ENCODE peak calls at places on chromosomes 4 and X, in six cellular contexts. L, Y, F, E, M and B are unnamed samples.

GRCh38 chr4:55078987-55079386 is 46.4 kb downstream of the KDR start:
- DNase-seq in L (no peak), Y (no peak), F (no peak), E (no peak), M (no peak), B (no peak)

GRCh38 chr4:72110886-72111285 is 79.1 kb downstream of the NPFFR2 start:
- DNase-seq in L (no peak), Y (no peak), F (no peak), E (no peak), M (no peak), B (no peak)

GRCh38 chr4:169724251-169724650 is 33.5 kb downstream of the HPF1 start:
- DNase-seq in L (no peak), Y (no peak), F (no peak), E (no peak), M (no peak), B (no peak)

GRCh38 chr4:7151668-7152227 is 40.6 kb upstream of the SORCS2 start:
- DNase-seq in L (peak), Y (no peak), F (peak), E (no peak), M (no peak), B (no peak)

GRCh38 chrX:154696328-154697045 is 43.1 kb upstream of the CTAG2 start:
- DNase-seq in L (no peak), Y (no peak), F (no peak), E (no peak), M (no peak), B (no peak)

GRCh38 chrX:2819345-2820130 is 9.2 kb upstream of the GYG2 start:
- DNase-seq in L (peak), Y (peak), F (peak), E (no peak), M (no peak), B (peak)

GRCh38 chr4:184448828-184449227 is 25.5 kb downstream of the IRF2 start:
- DNase-seq in L (no peak), Y (no peak), F (no peak), E (no peak), M (no peak), B (no peak)

GRCh38 chr4:2699534-2699933 is 56.6 kb downstream of the TNIP2 start:
- DNase-seq in L (no peak), Y (no peak), F (no peak), E (no peak), M (no peak), B (no peak)

GRCh38 chr4:41693629-41694028 is 54.9 kb downstream of the PHOX2B start:
- DNase-seq in L (peak), Y (peak), F (peak), E (no peak), M (no peak), B (no peak)

GRCh38 chr4:55768291-55768690 is 51.3 kb upstream of the EXOC1L start:
- DNase-seq in L (no peak), Y (peak), F (peak), E (no peak), M (peak), B (no peak)

GRCh38 chr4:33052241-33052640 is 2332.1 kb downstream of the PCDH7 start:
- DNase-seq in L (no peak), Y (no peak), F (no peak), E (no peak), M (no peak), B (no peak)

GRCh38 chr4:88630756-88631155 is 38.5 kb downstream of the HERC3 start:
- DNase-seq in L (no peak), Y (no peak), F (no peak), E (no peak), M (no peak), B (no peak)

GRCh38 chr4:134132086-134132783 is 69.4 kb downstream of the PABPC4L start:
- DNase-seq in L (no peak), Y (no peak), F (no peak), E (no peak), M (no peak), B (no peak)

GRCh38 chr4:108644237-108644636 is 6.2 kb upstream of the OSTC start:
- DNase-seq in L (no peak), Y (no peak), F (no peak), E (no peak), M (no peak), B (no peak)

GRCh38 chr4:37726666-37727065 is 40.5 kb upstream of the RELL1 start:
- DNase-seq in L (no peak), Y (no peak), F (no peak), E (no peak), M (no peak), B (no peak)
- TF ChIP-seq GABPA in L (no peak), Y (no peak), F (no peak), E (no peak), M (no peak), B (no peak)

GRCh38 chrX:39158801-39159657 is 357.8 kb downstream of the MID1IP1 start:
- DNase-seq in L (peak), Y (no peak), F (no peak), E (peak), M (no peak), B (peak)
- TF ChIP-seq GABPA in L (no peak), Y (no peak), F (no peak), E (no peak), M (no peak), B (no peak)

GRCh38 chrX:5842601-5843000 is 386.1 kb downstream of the NLGN4X start:
- DNase-seq in L (no peak), Y (no peak), F (no peak), E (no peak), M (no peak), B (no peak)
- TF ChIP-seq GABPA in L (no peak), Y (no peak), F (no peak), E (no peak), M (no peak), B (no peak)

DNA sequence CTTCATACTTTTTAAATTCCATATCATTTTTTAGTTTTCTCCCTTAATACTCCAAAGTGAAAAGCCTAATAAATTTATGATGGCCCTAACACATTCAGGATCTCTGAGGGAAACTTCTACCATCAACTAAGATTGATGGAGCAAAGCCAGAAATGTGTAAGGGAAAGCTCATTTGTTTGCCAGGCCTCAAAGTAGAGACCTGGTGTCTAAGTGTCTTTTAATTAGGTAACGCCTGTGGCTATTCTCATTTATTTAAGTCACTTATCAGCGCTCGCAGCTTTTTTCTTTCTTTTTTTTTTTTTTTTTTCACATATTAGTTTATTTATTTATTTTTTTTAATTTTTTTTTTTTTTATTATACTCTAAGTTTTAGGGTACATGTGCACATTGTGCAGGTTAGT is 242.4 kb downstream of the TMA16 start:
- DNase-seq in L (no peak), Y (no peak), F (no peak), E (no peak), M (no peak), B (no peak)
- TF ChIP-seq GABPA in L (no peak), Y (no peak), F (no peak), E (no peak), M (no peak), B (no peak)

GRCh38 chr4:15776871-15777648 is 1.1 kb upstream of the CD38 start:
- DNase-seq in L (no peak), Y (no peak), F (no peak), E (no peak), M (no peak), B (no peak)
- TF ChIP-seq GABPA in L (no peak), Y (no peak), F (no peak), E (no peak), M (no peak), B (no peak)